ENCODE peak calls at places on chromosome 20, in seven cellular contexts. H is IMR-90, S is ovary, G is heart left ventricle, Q is NB4, I is Peyer's patch, A is sigmoid colon. K is an unnamed sample.

GRCh38 chr20:23225407-23226060 is 125.1 kb upstream of the NXT1 start:
- DNase-seq in H (peak; percentile 82), G (no peak), Q (peak; percentile 100), I (no peak), A (peak; percentile 84), S (no peak), K (peak; percentile 26)

GRCh38 chr20:6764619-6765018 is 2.9 kb upstream of the BMP2 start:
- DNase-seq in I (no peak), Q (no peak), G (no peak), S (no peak), H (no peak), A (no peak), K (no peak)

GRCh38 chr20:3980260-3981131 is 34.9 kb downstream of the RNF24 start:
- DNase-seq in S (no peak), I (no peak), H (peak; percentile 73), G (no peak), A (no peak), Q (peak; percentile 66), K (peak; percentile 44)

GRCh38 chr20:16392346-16392745 is 180.9 kb downstream of the KIF16B start:
- DNase-seq in H (no peak), I (no peak), S (no peak), Q (no peak), G (no peak), A (no peak), K (no peak)

GRCh38 chr20:35871311-35871771 is 83.0 kb downstream of the SCAND1 start:
- DNase-seq in Q (no peak), I (no peak), G (peak; percentile 26), A (peak; percentile 75), H (peak; percentile 51), S (peak; percentile 41), K (peak; percentile 19)

GRCh38 chr20:46343358-46344357 is 35.4 kb upstream of the CDH22 start:
- DNase-seq in S (no peak), H (no peak), I (no peak), G (no peak), A (no peak), Q (no peak), K (no peak)

GRCh38 chr20:38789503-38790209 is 15.8 kb upstream of the PPP1R16B start:
- DNase-seq in S (no peak), I (no peak), Q (no peak), G (no peak), A (no peak), H (peak; percentile 47), K (no peak)

GRCh38 chr20:48761023-48761785 is 66.6 kb downstream of the PREX1 start:
- DNase-seq in I (peak; percentile 49), Q (peak; percentile 94), A (no peak), G (peak; percentile 46), H (no peak), S (no peak), K (peak; percentile 22)

GRCh38 chr20:33263784-33264183 is 19.2 kb upstream of the BPIFB1 start:
- DNase-seq in H (no peak), I (no peak), G (no peak), A (no peak), Q (no peak), S (no peak), K (no peak)

GRCh38 chr20:48723308-48724264 is 104.2 kb downstream of the PREX1 start:
- DNase-seq in G (no peak), S (no peak), H (no peak), I (no peak), A (peak; percentile 78), Q (peak; percentile 70), K (peak; percentile 56)

GRCh38 chr20:49747707-49748524 is 34.2 kb upstream of the B4GALT5 start:
- DNase-seq in H (peak; percentile 50), G (peak; percentile 88), I (peak; percentile 53), Q (peak; percentile 35), A (peak; percentile 97), S (peak; percentile 82), K (peak; percentile 79)

GRCh38 chr20:1752045-1752444 is 94.5 kb upstream of the SIRPG start:
- DNase-seq in I (no peak), S (no peak), Q (no peak), G (no peak), H (no peak), A (no peak), K (no peak)

GRCh38 chr20:10239954-10240353 is 21.3 kb downstream of the SNAP25 start:
- DNase-seq in Q (no peak), I (no peak), A (no peak), G (no peak), S (no peak), H (peak; percentile 16), K (no peak)

GRCh38 chr20:52971498-52972189 is 514 bp upstream of the TSHZ2 start:
- DNase-seq in S (no peak), A (no peak), Q (no peak), H (no peak), I (no peak), G (no peak), K (no peak)

GRCh38 chr20:20064303-20064702 is 12.0 kb downstream of the CFAP61 start:
- DNase-seq in I (no peak), Q (no peak), A (no peak), G (no peak), H (no peak), S (no peak), K (peak; percentile 28)

GRCh38 chr20:45067558-45067957 is 33.4 kb downstream of the KCNS1 start:
- DNase-seq in A (no peak), I (no peak), S (no peak), H (no peak), G (no peak), Q (no peak), K (no peak)

GRCh38 chr20:43458422-43458924 is 777 bp downstream of the SRSF6 start:
- DNase-seq in I (no peak), H (peak; percentile 21), G (no peak), Q (no peak), S (no peak), A (no peak), K (peak; percentile 79)

GRCh38 chr20:43457640-43458421 is at the start of gene SRSF6:
- DNase-seq in H (peak; percentile 87), G (peak; percentile 97), Q (peak; percentile 94), A (peak; percentile 97), I (peak; percentile 98), S (peak; percentile 95), K (peak; percentile 96)

GRCh38 chr20:43460830-43461200 is 3.1 kb downstream of the SRSF6 start:
- DNase-seq in I (no peak), S (no peak), G (no peak), H (no peak), Q (no peak), A (no peak), K (peak; percentile 17)

GRCh38 chr20:43460172-43460829 is 2.6 kb downstream of the SRSF6 start:
- DNase-seq in G (no peak), Q (no peak), S (no peak), A (no peak), I (no peak), H (no peak), K (no peak)

GRCh38 chr20:43459022-43459942 is 1.6 kb downstream of the SRSF6 start:
- DNase-seq in G (no peak), Q (peak; percentile 39), H (peak; percentile 20), A (no peak), S (peak; percentile 55), I (no peak), K (peak; percentile 66)
- TF ChIP-seq POLR2A in G (no peak), Q (no peak), H (no peak), A (no peak), S (no peak), I (no peak), K (peak; percentile 3)

DNA sequence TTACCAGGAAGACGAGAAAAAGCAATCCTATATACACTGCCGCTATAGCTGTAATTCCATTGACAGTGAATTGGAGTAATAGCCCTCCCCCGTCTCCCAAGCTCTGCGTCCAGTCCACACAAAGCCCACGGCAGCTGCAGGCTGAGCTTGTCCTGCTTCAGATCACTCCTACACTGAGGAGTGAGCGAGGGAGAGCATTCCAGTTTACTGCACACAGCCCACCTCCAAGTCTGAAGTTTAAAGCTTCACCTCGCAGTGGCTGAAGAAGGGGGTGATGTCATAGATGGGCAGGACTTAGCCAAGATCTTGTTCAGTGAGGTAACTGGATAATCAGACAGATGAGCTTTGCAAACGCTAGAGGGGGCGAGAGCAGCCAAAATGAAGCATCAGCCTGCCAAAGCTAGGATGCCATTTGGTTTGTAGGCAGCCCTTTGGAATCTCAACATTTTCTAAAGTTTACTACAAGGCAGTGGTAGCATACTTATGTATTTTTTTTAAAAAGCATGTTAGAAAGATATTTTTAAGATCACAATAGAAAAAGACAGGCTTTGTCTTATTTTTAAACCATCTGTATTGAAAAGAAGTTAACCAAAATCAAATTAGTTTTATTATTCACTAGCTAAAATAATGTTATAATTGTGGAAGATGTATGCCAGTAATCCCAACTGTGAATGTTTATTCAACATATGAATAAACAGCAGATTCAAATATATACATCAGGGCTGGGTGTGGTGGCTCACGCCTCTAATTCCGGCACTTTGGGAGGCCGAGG is at the start of gene FLRT3:
- DNase-seq in H (peak; percentile 96), A (peak; percentile 88), G (peak; percentile 25), Q (peak; percentile 77), I (peak; percentile 68), S (peak; percentile 77), K (peak; percentile 12)
- TF ChIP-seq POLR2A in H (peak; percentile 66), A (peak; percentile 79), G (no peak), Q (no peak), I (peak; percentile 96), S (peak; percentile 62), K (no peak)

GRCh38 chr20:50797142-50797541 is 2.3 kb downstream of the BCAS4 start:
- DNase-seq in A (peak; percentile 18), H (no peak), Q (no peak), G (no peak), I (no peak), S (no peak), K (no peak)
- TF ChIP-seq POLR2A in A (no peak), H (no peak), Q (no peak), G (no peak), I (no peak), S (no peak), K (no peak)

GRCh38 chr20:18507218-18508191 is at the start of gene SEC23B:
- DNase-seq in H (peak; percentile 97), I (peak; percentile 96), Q (peak; percentile 99), A (peak; percentile 99), G (peak; percentile 99), S (peak; percentile 93), K (peak; percentile 97)
- TF ChIP-seq POLR2A in H (peak; percentile 88), I (peak; percentile 87), Q (peak; percentile 82), A (peak; percentile 86), G (peak; percentile 68), S (peak; percentile 91), K (peak; percentile 98)